ENCODE peak calls at places on chromosome 12, in eight cellular contexts. L, W, Y, D, T, S, G and I are unnamed samples.

GRCh38 chr12:103016381-103016780 is 58.9 kb downstream of the ASCL1 start:
- DNase-seq in L (no peak), W (no peak), Y (no peak), D (no peak), T (no peak), S (no peak), G (no peak), I (no peak)

GRCh38 chr12:47844264-47845020 is 24.7 kb upstream of the HDAC7 start:
- DNase-seq in L (no peak), W (no peak), Y (no peak), D (no peak), T (no peak), S (no peak), G (no peak), I (no peak)

GRCh38 chr12:53052419-53053222 is 2.8 kb downstream of the TNS2 start:
- DNase-seq in L (no peak), W (peak), Y (no peak), D (peak), T (no peak), S (peak), G (no peak), I (no peak)

GRCh38 chr12:24903305-24904088 is 45.4 kb downstream of the BCAT1 start:
- DNase-seq in L (no peak), W (peak), Y (no peak), D (no peak), T (peak), S (no peak), G (no peak), I (peak)

GRCh38 chr12:99670635-99671034 is 23.1 kb downstream of the GARIN6 start:
- DNase-seq in L (peak), W (no peak), Y (no peak), D (no peak), T (no peak), S (peak), G (no peak), I (no peak)

GRCh38 chr12:52280796-52281560 is 6.5 kb downstream of the KRT86 start:
- DNase-seq in L (peak), W (peak), Y (peak), D (peak), T (no peak), S (peak), G (no peak), I (no peak)

GRCh38 chr12:125065021-125065752 is at the start of gene AACS:
- DNase-seq in L (no peak), W (peak), Y (no peak), D (peak), T (peak), S (peak), G (peak), I (peak)

GRCh38 chr12:65685514-65685913 is 138.8 kb upstream of the HMGA2 start:
- DNase-seq in L (no peak), W (peak), Y (no peak), D (no peak), T (peak), S (peak), G (peak), I (no peak)

GRCh38 chr12:113396828-113397496 is 6.7 kb downstream of the SDS start:
- DNase-seq in L (no peak), W (no peak), Y (no peak), D (no peak), T (no peak), S (no peak), G (no peak), I (no peak)

GRCh38 chr12:45477526-45477925 is 252.0 kb upstream of the ARID2 start:
- DNase-seq in L (no peak), W (no peak), Y (no peak), D (no peak), T (no peak), S (no peak), G (peak), I (no peak)

GRCh38 chr12:121805171-121805687 is 1.4 kb downstream of the SETD1B start:
- DNase-seq in L (no peak), W (peak), Y (no peak), D (no peak), T (no peak), S (no peak), G (peak), I (no peak)

GRCh38 chr12:96044017-96044985 is 8.9 kb upstream of the LTA4H start:
- DNase-seq in L (no peak), W (peak), Y (no peak), D (no peak), T (no peak), S (peak), G (no peak), I (no peak)

GRCh38 chr12:103250487-103250886 is 245.3 kb downstream of the C12orf42 start:
- DNase-seq in L (no peak), W (no peak), Y (no peak), D (no peak), T (no peak), S (no peak), G (no peak), I (no peak)

GRCh38 chr12:22126758-22127157 is 80.7 kb downstream of the CMAS start:
- DNase-seq in L (no peak), W (peak), Y (no peak), D (no peak), T (no peak), S (peak), G (no peak), I (no peak)

GRCh38 chr12:1591029-1591428 is 3.4 kb downstream of the FBXL14 start:
- DNase-seq in L (no peak), W (peak), Y (no peak), D (no peak), T (no peak), S (peak), G (no peak), I (no peak)

GRCh38 chr12:109266106-109266879 is 42.8 kb downstream of the FOXN4 start:
- DNase-seq in L (no peak), W (no peak), Y (peak), D (no peak), T (no peak), S (no peak), G (no peak), I (no peak)

GRCh38 chr12:109261939-109262338 is 47.1 kb downstream of the FOXN4 start:
- DNase-seq in L (no peak), W (no peak), Y (no peak), D (no peak), T (no peak), S (no peak), G (no peak), I (no peak)

GRCh38 chr12:109263439-109263838 is 45.6 kb downstream of the FOXN4 start:
- DNase-seq in L (no peak), W (no peak), Y (no peak), D (no peak), T (no peak), S (no peak), G (no peak), I (no peak)

GRCh38 chr12:109264943-109265650 is 44.0 kb downstream of the FOXN4 start:
- DNase-seq in L (no peak), W (no peak), Y (no peak), D (no peak), T (no peak), S (no peak), G (no peak), I (no peak)

GRCh38 chr12:109264095-109264942 is 44.8 kb downstream of the FOXN4 start:
- DNase-seq in L (no peak), W (peak), Y (no peak), D (peak), T (peak), S (peak), G (peak), I (peak)
- TF ChIP-seq CTCF in L (peak), W (peak), Y (peak), D (peak), T (peak), S (peak), G (peak), I (peak)

GRCh38 chr12:12893438-12893837 is 2.1 kb downstream of the GPRC5A start:
- DNase-seq in L (no peak), W (no peak), Y (no peak), D (no peak), T (no peak), S (no peak), G (no peak), I (no peak)

GRCh38 chr12:12891646-12892355 is 439 bp downstream of the GPRC5A start:
- DNase-seq in L (no peak), W (no peak), Y (no peak), D (no peak), T (no peak), S (peak), G (no peak), I (no peak)

GRCh38 chr12:12890492-12890814 is 909 bp upstream of the GPRC5A start:
- DNase-seq in L (no peak), W (no peak), Y (no peak), D (no peak), T (no peak), S (no peak), G (no peak), I (no peak)

GRCh38 chr12:12890815-12891645 is at the start of gene GPRC5A:
- DNase-seq in L (peak), W (peak), Y (peak), D (peak), T (peak), S (peak), G (peak), I (peak)

DNA sequence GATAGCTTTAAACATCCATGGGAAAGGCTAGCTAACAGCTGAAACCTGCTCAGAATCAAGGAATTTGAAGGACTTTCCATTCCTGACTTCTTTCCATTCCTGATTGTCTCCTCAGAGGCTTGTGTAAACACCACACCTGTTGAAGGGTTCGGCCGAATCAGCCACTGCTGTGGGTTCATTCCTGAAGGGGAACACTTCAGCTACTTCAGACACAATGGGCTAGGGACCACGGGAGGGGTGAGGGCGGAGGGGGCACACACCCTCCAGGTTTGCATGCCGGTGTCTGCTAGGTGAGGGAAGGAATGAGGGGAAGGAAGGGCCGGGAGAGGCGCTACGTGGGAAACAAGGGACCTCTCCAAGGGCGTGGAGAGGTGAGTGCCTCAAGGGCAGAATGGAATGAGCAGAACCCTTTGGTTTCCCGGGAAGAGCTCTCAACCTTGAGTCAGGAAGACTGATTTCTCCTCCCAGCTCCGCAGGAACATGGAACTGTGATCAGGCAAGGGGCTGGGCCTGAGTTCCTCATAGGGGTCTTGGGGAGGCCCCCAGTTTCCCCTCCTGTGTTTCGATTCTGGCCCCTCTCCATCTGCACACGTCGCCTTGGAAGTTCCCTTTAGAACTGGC is 1.4 kb downstream of the GPRC5A start:
- DNase-seq in L (no peak), W (no peak), Y (no peak), D (no peak), T (no peak), S (peak), G (no peak), I (no peak)
- TF ChIP-seq CTCF in L (no peak), W (no peak), Y (no peak), D (no peak), T (no peak), S (no peak), G (no peak), I (no peak)

GRCh38 chr12:5458229-5459050 is 26.5 kb downstream of the NTF3 start:
- DNase-seq in L (no peak), W (no peak), Y (no peak), D (no peak), T (no peak), S (peak), G (no peak), I (no peak)
- TF ChIP-seq CTCF in L (no peak), W (no peak), Y (no peak), D (no peak), T (no peak), S (no peak), G (no peak), I (no peak)

GRCh38 chr12:117208811-117209455 is 18.7 kb upstream of the FBXO21 start:
- DNase-seq in L (no peak), W (no peak), Y (no peak), D (no peak), T (no peak), S (no peak), G (no peak), I (no peak)
- TF ChIP-seq CTCF in L (no peak), W (no peak), Y (no peak), D (no peak), T (no peak), S (no peak), G (no peak), I (no peak)

DNA sequence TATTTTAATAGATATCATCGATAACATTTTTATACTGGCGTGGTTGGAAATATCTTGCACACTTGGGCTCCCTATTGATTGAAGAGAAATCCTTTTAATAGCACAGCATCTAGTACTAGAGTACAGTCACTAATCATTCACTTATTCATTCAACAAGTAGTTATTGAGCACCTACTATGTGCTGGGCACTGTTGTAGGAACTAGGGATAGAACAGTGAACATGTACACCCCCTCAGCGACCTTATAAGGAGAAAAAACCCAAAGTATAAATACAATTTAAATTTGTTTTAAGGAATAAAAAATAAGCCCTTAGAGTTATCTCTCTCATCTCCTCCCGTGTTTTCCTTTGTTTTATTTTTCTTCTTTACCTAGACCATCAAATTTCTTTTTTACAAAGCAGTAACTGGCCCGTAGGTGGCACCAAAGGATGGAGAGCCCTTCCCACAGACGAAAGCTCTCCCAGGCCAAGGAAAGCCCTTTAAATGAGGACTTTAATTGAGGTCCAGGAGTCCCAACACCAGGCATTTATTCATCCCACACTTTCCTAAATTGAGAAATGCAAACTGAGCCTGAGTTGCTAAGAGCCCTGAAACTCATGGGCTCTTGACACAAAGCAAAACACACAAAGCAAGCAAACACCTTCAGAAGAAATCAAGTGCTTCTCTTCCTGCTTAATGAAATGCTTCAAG is 29.0 kb downstream of the PEBP1 start:
- DNase-seq in L (no peak), W (no peak), Y (no peak), D (no peak), T (peak), S (peak), G (peak), I (no peak)
- TF ChIP-seq CTCF in L (peak), W (peak), Y (peak), D (no peak), T (peak), S (peak), G (peak), I (peak)

GRCh38 chr12:109716092-109716479 is 2.5 kb downstream of the FAM222A start:
- DNase-seq in L (no peak), W (no peak), Y (no peak), D (no peak), T (no peak), S (no peak), G (no peak), I (no peak)

GRCh38 chr12:109713187-109713984 is at the start of gene FAM222A:
- DNase-seq in L (peak), W (peak), Y (peak), D (peak), T (peak), S (peak), G (peak), I (peak)

GRCh38 chr12:109715310-109716091 is 1.9 kb downstream of the FAM222A start:
- DNase-seq in L (no peak), W (no peak), Y (no peak), D (no peak), T (no peak), S (no peak), G (no peak), I (no peak)

GRCh38 chr12:109714913-109715244 is 1.3 kb downstream of the FAM222A start:
- DNase-seq in L (no peak), W (no peak), Y (no peak), D (no peak), T (no peak), S (no peak), G (no peak), I (no peak)

DNA sequence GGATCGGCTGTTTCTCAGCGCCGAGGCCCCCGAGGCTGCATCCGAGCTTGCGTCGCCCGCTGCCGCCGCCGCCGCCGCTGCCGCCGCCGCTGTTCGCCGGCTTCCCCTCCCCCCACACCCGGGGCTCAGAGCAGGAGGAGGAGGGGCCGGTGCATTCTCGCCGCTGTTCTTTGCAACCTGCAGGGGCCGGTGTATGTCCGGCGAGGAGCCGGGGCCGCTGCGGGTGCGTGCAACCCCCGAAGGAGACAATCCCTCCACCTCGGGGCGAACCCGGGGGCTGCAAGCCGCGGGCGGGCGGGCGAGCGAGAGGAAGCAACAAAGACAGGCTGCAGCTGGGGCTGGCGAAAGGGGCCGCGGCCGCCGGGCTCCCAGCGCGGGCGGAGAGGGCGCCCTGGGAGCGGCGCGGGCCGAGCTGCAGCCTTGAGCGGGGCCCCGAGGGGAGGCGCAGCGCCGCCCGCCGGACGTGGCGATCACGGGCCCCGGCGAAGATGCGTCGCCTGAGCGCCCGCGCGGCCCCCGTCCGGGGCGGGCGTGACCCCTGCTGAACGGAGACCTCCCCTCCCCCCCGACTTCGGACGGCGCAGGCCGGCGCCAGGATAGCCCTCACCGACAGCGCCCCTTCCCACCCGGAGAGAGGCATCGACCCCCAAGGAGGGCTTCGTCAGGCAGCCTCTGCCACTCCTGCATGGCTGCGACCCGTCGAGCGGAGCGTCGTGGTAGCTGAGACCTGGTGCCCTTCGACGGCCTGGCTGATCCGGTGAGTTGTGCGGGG is 702 bp downstream of the FAM222A start:
- DNase-seq in L (no peak), W (peak), Y (no peak), D (peak), T (peak), S (peak), G (peak), I (peak)
- TF ChIP-seq CTCF in L (peak), W (no peak), Y (peak), D (no peak), T (no peak), S (no peak), G (peak), I (peak)

GRCh38 chr12:17511369-17511768 is 578.6 kb downstream of the RERGL start:
- DNase-seq in L (no peak), W (no peak), Y (no peak), D (no peak), T (no peak), S (peak), G (peak), I (no peak)
- TF ChIP-seq CTCF in L (no peak), W (peak), Y (no peak), D (no peak), T (no peak), S (no peak), G (peak), I (no peak)